ENCODE peak calls at places on chromosomes 11 and 22, in ten cellular contexts. S is CD4-positive, alpha-beta memory T cell; I is epithelial cell of proximal tubule; E is activated CD8-positive, alpha-beta memory T cell treated with anti-CD3 and anti-CD28 coated beads, Interleukin-2, amount 50 U/mL, for 48 hours; V is posterior cingulate gyrus; C is activated effector memory CD4-positive, alpha-beta T cell treated with anti-CD3 and anti-CD28 coated beads, Interleukin-2, amount 50 U/mL, for 16 hours; Q is CD4-positive, alpha-beta T cell; X is fibroblast of the aortic adventitia; L is stimulated activated CD8-positive, alpha-beta memory T cell treated with anti-CD3 and anti-CD28 coated beads, Interleukin-15, amount 100 ng/mL, for 1 hour; O is lower leg skin. N is an unnamed sample.

GRCh38 chr11:13287681-13288080 is 10.1 kb downstream of the BMAL1 start:
- DNase-seq in V (no peak), X (no peak), Q (no peak), I (no peak), O (no peak), S (no peak), L (no peak), E (no peak), C (no peak), N (no peak)

GRCh38 chr11:20854214-20854613 is 184.8 kb downstream of the NELL1 start:
- DNase-seq in L (no peak), V (no peak), Q (no peak), O (no peak), X (no peak), S (no peak), C (no peak), I (no peak), E (no peak), N (no peak)

GRCh38 chr22:20084547-20085413 is 4.7 kb downstream of the DGCR8 start:
- DNase-seq in C (no peak), X (peak), L (no peak), I (no peak), V (peak), O (no peak), S (no peak), Q (no peak), E (no peak), N (peak)

GRCh38 chr11:24093410-24093809 is 403.4 kb upstream of the LUZP2 start:
- DNase-seq in I (no peak), Q (no peak), L (no peak), C (no peak), S (no peak), X (no peak), E (no peak), O (no peak), V (no peak), N (no peak)

GRCh38 chr11:126419801-126420729 is 64.6 kb downstream of the ST3GAL4 start:
- DNase-seq in I (no peak), X (peak), E (no peak), V (no peak), Q (no peak), C (no peak), O (no peak), L (no peak), S (no peak), N (no peak)

GRCh38 chr22:48651036-48651890 is 1176.4 kb downstream of the BRD1 start:
- DNase-seq in O (no peak), S (no peak), V (peak), I (no peak), Q (no peak), L (no peak), E (no peak), X (no peak), C (no peak), N (no peak)

GRCh38 chr11:199004-199581 is 6.2 kb downstream of the SCGB1C1 start:
- DNase-seq in Q (no peak), E (peak), O (no peak), L (no peak), X (no peak), I (no peak), S (no peak), V (no peak), C (peak), N (no peak)

GRCh38 chr11:119795231-119795630 is 66.2 kb upstream of the NECTIN1 start:
- DNase-seq in V (peak), X (peak), I (no peak), C (no peak), E (no peak), L (no peak), S (no peak), O (peak), Q (no peak), N (no peak)

GRCh38 chr11:57181678-57182305 is at the start of gene LRRC55:
- DNase-seq in O (no peak), I (no peak), L (no peak), C (no peak), X (no peak), S (no peak), Q (no peak), E (no peak), V (no peak), N (no peak)

N was measured in NCI-H1436.